ENCODE peak calls at places on chromosomes 5 and 9, in seven cellular contexts. One of them, this sample, is unnamed.
A peak's percentile ranks its signal among the peaks of the same experiment; 100 is the strongest.

GRCh38 chr9:91784673-91785402 is 165.2 kb downstream of the ROR2 start:
- DNase-seq in fibroblast of villous mesenchyme: no peak
- DNase-seq in spleen: no peak
- DNase-seq in stimulated activated CD8-positive, alpha-beta memory T cell treated with anti-CD3 and anti-CD28 coated beads, Interleukin-4, amount 100 ng/mL, for 24 hours: no peak
- DNase-seq in left ventricle myocardium superior: no peak
- DNase-seq in right lobe of liver: no peak
- DNase-seq in KBM-7: no peak
- DNase-seq in this sample: no peak

GRCh38 chr5:168820776-168821302 is 241.7 kb upstream of the PANK3 start:
- DNase-seq in KBM-7: no peak
- DNase-seq in spleen: no peak
- DNase-seq in stimulated activated CD8-positive, alpha-beta memory T cell treated with anti-CD3 and anti-CD28 coated beads, Interleukin-4, amount 100 ng/mL, for 24 hours: no peak
- DNase-seq in left ventricle myocardium superior: no peak
- DNase-seq in right lobe of liver: no peak
- DNase-seq in fibroblast of villous mesenchyme: no peak
- DNase-seq in this sample: no peak

GRCh38 chr5:137728048-137728447 is 7.8 kb downstream of the KLHL3 start:
- DNase-seq in left ventricle myocardium superior: no peak
- DNase-seq in stimulated activated CD8-positive, alpha-beta memory T cell treated with anti-CD3 and anti-CD28 coated beads, Interleukin-4, amount 100 ng/mL, for 24 hours: no peak
- DNase-seq in spleen: no peak
- DNase-seq in right lobe of liver: no peak
- DNase-seq in fibroblast of villous mesenchyme: no peak
- DNase-seq in KBM-7: no peak
- DNase-seq in this sample: no peak

GRCh38 chr5:73122875-73123810 is 2.8 kb downstream of the TMEM171 start:
- DNase-seq in spleen: no peak
- DNase-seq in stimulated activated CD8-positive, alpha-beta memory T cell treated with anti-CD3 and anti-CD28 coated beads, Interleukin-4, amount 100 ng/mL, for 24 hours: no peak
- DNase-seq in KBM-7: no peak
- DNase-seq in fibroblast of villous mesenchyme: peak; percentile 67
- DNase-seq in left ventricle myocardium superior: no peak
- DNase-seq in right lobe of liver: no peak
- DNase-seq in this sample: no peak

GRCh38 chr5:143037071-143037470 is 266.9 kb downstream of the ARHGAP26 start:
- DNase-seq in fibroblast of villous mesenchyme: no peak
- DNase-seq in stimulated activated CD8-positive, alpha-beta memory T cell treated with anti-CD3 and anti-CD28 coated beads, Interleukin-4, amount 100 ng/mL, for 24 hours: no peak
- DNase-seq in KBM-7: no peak
- DNase-seq in right lobe of liver: no peak
- DNase-seq in spleen: no peak
- DNase-seq in left ventricle myocardium superior: no peak
- DNase-seq in this sample: no peak

GRCh38 chr9:82074144-82074543 is 85.6 kb downstream of the SPATA31D1 start:
- DNase-seq in stimulated activated CD8-positive, alpha-beta memory T cell treated with anti-CD3 and anti-CD28 coated beads, Interleukin-4, amount 100 ng/mL, for 24 hours: no peak
- DNase-seq in right lobe of liver: no peak
- DNase-seq in spleen: no peak
- DNase-seq in fibroblast of villous mesenchyme: no peak
- DNase-seq in KBM-7: no peak
- DNase-seq in left ventricle myocardium superior: no peak
- DNase-seq in this sample: no peak

GRCh38 chr5:151086192-151086869 is 5.5 kb upstream of the TNIP1 start:
- DNase-seq in stimulated activated CD8-positive, alpha-beta memory T cell treated with anti-CD3 and anti-CD28 coated beads, Interleukin-4, amount 100 ng/mL, for 24 hours: no peak
- DNase-seq in fibroblast of villous mesenchyme: no peak
- DNase-seq in KBM-7: no peak
- DNase-seq in left ventricle myocardium superior: no peak
- DNase-seq in spleen: peak; percentile 76
- DNase-seq in right lobe of liver: no peak
- DNase-seq in this sample: no peak

GRCh38 chr5:53418844-53419243 is 61.6 kb upstream of the FST start:
- DNase-seq in stimulated activated CD8-positive, alpha-beta memory T cell treated with anti-CD3 and anti-CD28 coated beads, Interleukin-4, amount 100 ng/mL, for 24 hours: no peak
- DNase-seq in KBM-7: no peak
- DNase-seq in left ventricle myocardium superior: no peak
- DNase-seq in fibroblast of villous mesenchyme: peak; percentile 95
- DNase-seq in right lobe of liver: no peak
- DNase-seq in spleen: no peak
- DNase-seq in this sample: no peak

GRCh38 chr5:159324097-159324760 is 6.1 kb downstream of the IL12B start:
- DNase-seq in spleen: no peak
- DNase-seq in right lobe of liver: no peak
- DNase-seq in stimulated activated CD8-positive, alpha-beta memory T cell treated with anti-CD3 and anti-CD28 coated beads, Interleukin-4, amount 100 ng/mL, for 24 hours: no peak
- DNase-seq in left ventricle myocardium superior: no peak
- DNase-seq in KBM-7: no peak
- DNase-seq in fibroblast of villous mesenchyme: peak; percentile 68
- DNase-seq in this sample: no peak